ENCODE peak calls at places on chromosomes 2 and 18, in four cellular contexts. X is AG08395; K is CD8-positive, alpha-beta T cell; R is gastrocnemius medialis. S is an unnamed sample.

GRCh38 chr2:72378737-72379346 is 231.2 kb upstream of the CYP26B1 start:
- DNase-seq in X (no peak), R (no peak), K (no peak), S (no peak)

GRCh38 chr18:70415823-70416488 is 127.1 kb downstream of the SOCS6 start:
- DNase-seq in R (no peak), X (no peak), K (no peak), S (no peak)

GRCh38 chr2:220460257-220460985 is 833.0 kb downstream of the SLC4A3 start:
- DNase-seq in R (no peak), K (no peak), X (no peak), S (no peak)

GRCh38 chr2:34806891-34807290 is 1207.8 kb upstream of the FAM98A start:
- DNase-seq in R (no peak), K (no peak), X (no peak), S (no peak)

GRCh38 chr2:950627-950992 is at the start of gene SNTG2:
- DNase-seq in X (peak), K (peak), R (no peak), S (peak)

GRCh38 chr18:75200071-75200470 is 8.9 kb downstream of the PTGR3 start:
- DNase-seq in R (no peak), X (peak), K (no peak), S (no peak)

GRCh38 chr2:64019975-64020281 is 700 bp upstream of the VPS54 start:
- DNase-seq in K (no peak), R (no peak), X (no peak), S (no peak)

GRCh38 chr18:56575819-56576663 is 62.4 kb downstream of the TXNL1 start:
- DNase-seq in K (no peak), X (peak), R (no peak), S (no peak)

GRCh38 chr2:70024284-70024683 is 62.9 kb upstream of the ASPRV1 start:
- DNase-seq in K (no peak), X (no peak), R (no peak), S (no peak)

GRCh38 chr2:126657636-126658315 is 1.8 kb downstream of the GYPC start:
- DNase-seq in K (peak), R (peak), X (peak), S (peak)

GRCh38 chr2:46518848-46519247 is 39.5 kb downstream of the TMEM247 start:
- DNase-seq in R (no peak), K (no peak), X (no peak), S (no peak)

GRCh38 chr2:84939426-84940087 is 31.4 kb upstream of the KCMF1 start:
- DNase-seq in K (peak), X (no peak), R (no peak), S (peak)

GRCh38 chr2:155599834-155600233 is 732.7 kb downstream of the NR4A2 start:
- DNase-seq in X (no peak), K (no peak), R (no peak), S (no peak)

GRCh38 chr2:136136921-136137320 is 19.0 kb upstream of the CXCR4 start:
- DNase-seq in K (no peak), R (no peak), X (no peak), S (peak)

GRCh38 chr2:158761626-158762025 is 33.5 kb upstream of the DAPL1 start:
- DNase-seq in K (no peak), R (no peak), X (peak), S (no peak)

GRCh38 chr2:196601430-196602306 is 37.8 kb upstream of the CCDC150 start:
- DNase-seq in R (no peak), K (no peak), X (peak), S (no peak)

GRCh38 chr2:236863729-236864126 is 222.0 kb upstream of the COPS8 start:
- DNase-seq in R (no peak), K (no peak), X (no peak), S (no peak)

GRCh38 chr2:120452131-120452530 is 106.2 kb downstream of the INHBB start:
- DNase-seq in X (no peak), R (no peak), K (no peak), S (no peak)

GRCh38 chr2:196284033-196284844 is 112.9 kb upstream of the STK17B start:
- DNase-seq in K (no peak), X (peak), R (no peak), S (no peak)

GRCh38 chr18:21669736-21670135 is 34.8 kb downstream of the ABHD3 start:
- DNase-seq in K (no peak), X (no peak), R (no peak), S (no peak)

GRCh38 chr2:69642709-69643601 is 584 bp downstream of the AAK1 start:
- DNase-seq in X (peak), R (peak), K (no peak), S (peak)

GRCh38 chr18:49072524-49072934 is 121.8 kb upstream of the SMAD7 start:
- DNase-seq in K (no peak), R (no peak), X (peak), S (no peak)

GRCh38 chr2:171553858-171554257 is 31.6 kb downstream of the CYBRD1 start:
- DNase-seq in K (no peak), R (no peak), X (no peak), S (no peak)

GRCh38 chr2:44980786-44981713 is 28.2 kb downstream of the SIX2 start:
- DNase-seq in X (no peak), K (no peak), R (no peak), S (no peak)

GRCh38 chr2:111704246-111704645 is 179.7 kb downstream of the ANAPC1 start:
- DNase-seq in R (no peak), K (no peak), X (peak), S (peak)

GRCh38 chr2:8685697-8686358 is 4.0 kb downstream of the ID2 start:
- DNase-seq in X (peak), K (peak), R (no peak), S (peak)

GRCh38 chr18:22348521-22349316 is 69.0 kb downstream of the CTAGE1 start:
- DNase-seq in R (no peak), X (no peak), K (no peak), S (no peak)